ENCODE peak calls at places on chromosomes 3 and 15, in ten cellular contexts. One of them, this sample, is unnamed.

GRCh38 chr3:22117751-22118346 is 366.8 kb upstream of the ZNF385D start:
- DNase-seq in ovary: no peak
- DNase-seq in foreskin fibroblast: peak
- DNase-seq in AG09309: peak
- DNase-seq in bronchial epithelial cell: peak
- DNase-seq in progenitor cell of endocrine pancreas: no peak
- DNase-seq in sigmoid colon: no peak
- DNase-seq in endothelial cell: no peak
- DNase-seq in astrocyte of the spinal cord: peak
- DNase-seq in PC-9: no peak
- DNase-seq in this sample: peak

GRCh38 chr15:36484038-36484778 is 95.2 kb upstream of the CDIN1 start:
- DNase-seq in PC-9: no peak
- DNase-seq in ovary: no peak
- DNase-seq in sigmoid colon: no peak
- DNase-seq in progenitor cell of endocrine pancreas: no peak
- DNase-seq in bronchial epithelial cell: peak
- DNase-seq in foreskin fibroblast: peak
- DNase-seq in AG09309: no peak
- DNase-seq in endothelial cell: no peak
- DNase-seq in astrocyte of the spinal cord: peak
- DNase-seq in this sample: peak

GRCh38 chr3:16329036-16329791 is 64.2 kb downstream of the OXNAD1 start:
- DNase-seq in progenitor cell of endocrine pancreas: no peak
- DNase-seq in sigmoid colon: no peak
- DNase-seq in endothelial cell: no peak
- DNase-seq in ovary: peak
- DNase-seq in bronchial epithelial cell: no peak
- DNase-seq in PC-9: no peak
- DNase-seq in AG09309: no peak
- DNase-seq in foreskin fibroblast: no peak
- DNase-seq in astrocyte of the spinal cord: no peak
- DNase-seq in this sample: no peak

GRCh38 chr15:62985768-62986167 is 56.8 kb upstream of the TPM1 start:
- DNase-seq in sigmoid colon: no peak
- DNase-seq in bronchial epithelial cell: no peak
- DNase-seq in progenitor cell of endocrine pancreas: no peak
- DNase-seq in astrocyte of the spinal cord: peak
- DNase-seq in endothelial cell: no peak
- DNase-seq in PC-9: no peak
- DNase-seq in AG09309: no peak
- DNase-seq in ovary: no peak
- DNase-seq in foreskin fibroblast: peak
- DNase-seq in this sample: peak

GRCh38 chr3:147120029-147120428 is 286.3 kb downstream of the ZIC4 start:
- DNase-seq in sigmoid colon: no peak
- DNase-seq in ovary: no peak
- DNase-seq in progenitor cell of endocrine pancreas: no peak
- DNase-seq in AG09309: no peak
- DNase-seq in bronchial epithelial cell: peak
- DNase-seq in astrocyte of the spinal cord: peak
- DNase-seq in PC-9: no peak
- DNase-seq in endothelial cell: no peak
- DNase-seq in foreskin fibroblast: peak
- DNase-seq in this sample: peak

GRCh38 chr15:36707884-36708430 is 128.5 kb downstream of the CDIN1 start:
- DNase-seq in foreskin fibroblast: no peak
- DNase-seq in endothelial cell: no peak
- DNase-seq in sigmoid colon: no peak
- DNase-seq in progenitor cell of endocrine pancreas: no peak
- DNase-seq in ovary: no peak
- DNase-seq in astrocyte of the spinal cord: no peak
- DNase-seq in bronchial epithelial cell: no peak
- DNase-seq in AG09309: no peak
- DNase-seq in PC-9: no peak
- DNase-seq in this sample: no peak

GRCh38 chr3:87900061-87900460 is 158.7 kb downstream of the CGGBP1 start:
- DNase-seq in AG09309: no peak
- DNase-seq in ovary: no peak
- DNase-seq in endothelial cell: no peak
- DNase-seq in foreskin fibroblast: no peak
- DNase-seq in astrocyte of the spinal cord: no peak
- DNase-seq in PC-9: no peak
- DNase-seq in sigmoid colon: no peak
- DNase-seq in bronchial epithelial cell: no peak
- DNase-seq in progenitor cell of endocrine pancreas: no peak
- DNase-seq in this sample: no peak

GRCh38 chr3:128466840-128467541 is at the start of gene DNAJB8:
- DNase-seq in endothelial cell: no peak
- DNase-seq in AG09309: no peak
- DNase-seq in astrocyte of the spinal cord: no peak
- DNase-seq in PC-9: no peak
- DNase-seq in progenitor cell of endocrine pancreas: no peak
- DNase-seq in ovary: no peak
- DNase-seq in foreskin fibroblast: no peak
- DNase-seq in bronchial epithelial cell: no peak
- DNase-seq in sigmoid colon: no peak
- DNase-seq in this sample: no peak

GRCh38 chr3:126715432-126715831 is 11.4 kb downstream of the CHCHD6 start:
- DNase-seq in sigmoid colon: no peak
- DNase-seq in PC-9: no peak
- DNase-seq in ovary: no peak
- DNase-seq in foreskin fibroblast: no peak
- DNase-seq in AG09309: no peak
- DNase-seq in progenitor cell of endocrine pancreas: no peak
- DNase-seq in bronchial epithelial cell: no peak
- DNase-seq in astrocyte of the spinal cord: no peak
- DNase-seq in endothelial cell: no peak
- DNase-seq in this sample: no peak

GRCh38 chr3:45170071-45170470 is 23.9 kb upstream of the CDCP1 start:
- DNase-seq in progenitor cell of endocrine pancreas: no peak
- DNase-seq in AG09309: no peak
- DNase-seq in astrocyte of the spinal cord: no peak
- DNase-seq in PC-9: no peak
- DNase-seq in foreskin fibroblast: peak
- DNase-seq in ovary: no peak
- DNase-seq in bronchial epithelial cell: no peak
- DNase-seq in sigmoid colon: peak
- DNase-seq in endothelial cell: no peak
- DNase-seq in this sample: no peak

GRCh38 chr15:101159096-101159935 is 92.5 kb downstream of the CHSY1 start:
- DNase-seq in bronchial epithelial cell: no peak
- DNase-seq in foreskin fibroblast: no peak
- DNase-seq in ovary: no peak
- DNase-seq in endothelial cell: no peak
- DNase-seq in AG09309: no peak
- DNase-seq in PC-9: no peak
- DNase-seq in sigmoid colon: peak
- DNase-seq in progenitor cell of endocrine pancreas: no peak
- DNase-seq in astrocyte of the spinal cord: peak
- DNase-seq in this sample: no peak

GRCh38 chr3:16468114-16469098 is 45.1 kb downstream of the RFTN1 start:
- DNase-seq in bronchial epithelial cell: no peak
- DNase-seq in foreskin fibroblast: no peak
- DNase-seq in ovary: no peak
- DNase-seq in sigmoid colon: no peak
- DNase-seq in PC-9: no peak
- DNase-seq in progenitor cell of endocrine pancreas: no peak
- DNase-seq in endothelial cell: no peak
- DNase-seq in astrocyte of the spinal cord: no peak
- DNase-seq in AG09309: no peak
- DNase-seq in this sample: no peak

GRCh38 chr3:191328963-191329653 is at the start of gene CCDC50:
- DNase-seq in astrocyte of the spinal cord: peak
- DNase-seq in bronchial epithelial cell: peak
- DNase-seq in AG09309: no peak
- DNase-seq in PC-9: peak
- DNase-seq in progenitor cell of endocrine pancreas: peak
- DNase-seq in sigmoid colon: peak
- DNase-seq in foreskin fibroblast: peak
- DNase-seq in ovary: peak
- DNase-seq in endothelial cell: peak
- DNase-seq in this sample: peak

GRCh38 chr3:128485283-128486156 is 7.5 kb downstream of the GATA2 start:
- DNase-seq in bronchial epithelial cell: no peak
- DNase-seq in AG09309: no peak
- DNase-seq in progenitor cell of endocrine pancreas: no peak
- DNase-seq in sigmoid colon: no peak
- DNase-seq in endothelial cell: no peak
- DNase-seq in foreskin fibroblast: peak
- DNase-seq in ovary: no peak
- DNase-seq in astrocyte of the spinal cord: no peak
- DNase-seq in PC-9: no peak
- DNase-seq in this sample: no peak

GRCh38 chr15:49232407-49232806 is 62.4 kb downstream of the GALK2 start:
- DNase-seq in foreskin fibroblast: no peak
- DNase-seq in progenitor cell of endocrine pancreas: no peak
- DNase-seq in bronchial epithelial cell: no peak
- DNase-seq in PC-9: no peak
- DNase-seq in sigmoid colon: no peak
- DNase-seq in ovary: no peak
- DNase-seq in endothelial cell: no peak
- DNase-seq in AG09309: no peak
- DNase-seq in astrocyte of the spinal cord: no peak
- DNase-seq in this sample: no peak

GRCh38 chr15:25543156-25543555 is 104.3 kb upstream of the UBE3A start:
- DNase-seq in bronchial epithelial cell: peak
- DNase-seq in AG09309: peak
- DNase-seq in sigmoid colon: peak
- DNase-seq in ovary: no peak
- DNase-seq in progenitor cell of endocrine pancreas: no peak
- DNase-seq in endothelial cell: no peak
- DNase-seq in foreskin fibroblast: peak
- DNase-seq in PC-9: no peak
- DNase-seq in astrocyte of the spinal cord: peak
- DNase-seq in this sample: peak

GRCh38 chr3:108602249-108602934 is 12.9 kb downstream of the DZIP3 start:
- DNase-seq in foreskin fibroblast: peak
- DNase-seq in AG09309: no peak
- DNase-seq in endothelial cell: no peak
- DNase-seq in bronchial epithelial cell: no peak
- DNase-seq in ovary: no peak
- DNase-seq in astrocyte of the spinal cord: no peak
- DNase-seq in progenitor cell of endocrine pancreas: no peak
- DNase-seq in PC-9: no peak
- DNase-seq in sigmoid colon: no peak
- DNase-seq in this sample: no peak

GRCh38 chr3:67605377-67605776 is 49.0 kb downstream of the SUCLG2 start:
- DNase-seq in foreskin fibroblast: peak
- DNase-seq in endothelial cell: no peak
- DNase-seq in astrocyte of the spinal cord: peak
- DNase-seq in ovary: no peak
- DNase-seq in sigmoid colon: no peak
- DNase-seq in PC-9: peak
- DNase-seq in progenitor cell of endocrine pancreas: no peak
- DNase-seq in bronchial epithelial cell: peak
- DNase-seq in AG09309: peak
- DNase-seq in this sample: peak
- TF ChIP-seq CTCF in foreskin fibroblast: peak
- TF ChIP-seq CTCF in endothelial cell: no peak
- TF ChIP-seq CTCF in astrocyte of the spinal cord: peak
- TF ChIP-seq CTCF in ovary: no peak
- TF ChIP-seq CTCF in sigmoid colon: no peak
- TF ChIP-seq CTCF in PC-9: no peak
- TF ChIP-seq CTCF in progenitor cell of endocrine pancreas: no peak
- TF ChIP-seq CTCF in bronchial epithelial cell: peak
- TF ChIP-seq CTCF in AG09309: peak
- TF ChIP-seq CTCF in this sample: peak

GRCh38 chr3:157594413-157594812 is 91.2 kb upstream of the VEPH1 start:
- DNase-seq in sigmoid colon: no peak
- DNase-seq in bronchial epithelial cell: no peak
- DNase-seq in AG09309: no peak
- DNase-seq in progenitor cell of endocrine pancreas: no peak
- DNase-seq in foreskin fibroblast: no peak
- DNase-seq in PC-9: no peak
- DNase-seq in astrocyte of the spinal cord: no peak
- DNase-seq in endothelial cell: no peak
- DNase-seq in ovary: no peak
- DNase-seq in this sample: no peak
- TF ChIP-seq CTCF in sigmoid colon: no peak
- TF ChIP-seq CTCF in bronchial epithelial cell: no peak
- TF ChIP-seq CTCF in AG09309: peak
- TF ChIP-seq CTCF in progenitor cell of endocrine pancreas: no peak
- TF ChIP-seq CTCF in foreskin fibroblast: no peak
- TF ChIP-seq CTCF in PC-9: no peak
- TF ChIP-seq CTCF in astrocyte of the spinal cord: no peak
- TF ChIP-seq CTCF in endothelial cell: no peak
- TF ChIP-seq CTCF in ovary: no peak
- TF ChIP-seq CTCF in this sample: no peak

GRCh38 chr15:70483513-70483912 is 279.8 kb downstream of the UACA start:
- DNase-seq in sigmoid colon: no peak
- DNase-seq in ovary: no peak
- DNase-seq in astrocyte of the spinal cord: no peak
- DNase-seq in bronchial epithelial cell: no peak
- DNase-seq in endothelial cell: no peak
- DNase-seq in AG09309: no peak
- DNase-seq in PC-9: no peak
- DNase-seq in foreskin fibroblast: no peak
- DNase-seq in progenitor cell of endocrine pancreas: no peak
- DNase-seq in this sample: no peak
- TF ChIP-seq CTCF in sigmoid colon: no peak
- TF ChIP-seq CTCF in ovary: no peak
- TF ChIP-seq CTCF in astrocyte of the spinal cord: no peak
- TF ChIP-seq CTCF in bronchial epithelial cell: no peak
- TF ChIP-seq CTCF in endothelial cell: no peak
- TF ChIP-seq CTCF in AG09309: no peak
- TF ChIP-seq CTCF in PC-9: no peak
- TF ChIP-seq CTCF in foreskin fibroblast: no peak
- TF ChIP-seq CTCF in progenitor cell of endocrine pancreas: no peak
- TF ChIP-seq CTCF in this sample: no peak

DNA sequence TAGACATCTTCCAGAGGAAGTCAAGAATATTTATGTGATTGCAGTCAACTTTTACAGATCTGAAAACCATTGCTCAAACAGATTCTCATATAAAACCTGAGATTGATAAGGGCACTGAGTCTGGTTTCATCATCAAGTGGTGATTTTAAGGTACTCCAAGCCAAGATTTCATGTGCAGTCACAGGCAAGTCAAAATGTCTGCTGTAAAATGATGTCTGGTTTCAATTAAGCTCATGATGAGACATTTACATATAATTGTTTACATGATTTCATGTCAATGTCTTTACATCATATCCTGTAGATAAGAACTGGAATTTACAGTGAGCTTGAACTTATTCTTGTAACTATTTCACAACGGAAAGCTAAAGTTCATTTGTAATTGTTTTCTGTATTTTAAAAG is 1215.5 kb downstream of the ROBO2 start:
- DNase-seq in ovary: no peak
- DNase-seq in astrocyte of the spinal cord: peak
- DNase-seq in PC-9: no peak
- DNase-seq in AG09309: peak
- DNase-seq in endothelial cell: no peak
- DNase-seq in foreskin fibroblast: peak
- DNase-seq in bronchial epithelial cell: peak
- DNase-seq in progenitor cell of endocrine pancreas: no peak
- DNase-seq in sigmoid colon: no peak
- DNase-seq in this sample: peak
- TF ChIP-seq CTCF in ovary: no peak
- TF ChIP-seq CTCF in astrocyte of the spinal cord: no peak
- TF ChIP-seq CTCF in PC-9: no peak
- TF ChIP-seq CTCF in AG09309: no peak
- TF ChIP-seq CTCF in endothelial cell: no peak
- TF ChIP-seq CTCF in foreskin fibroblast: no peak
- TF ChIP-seq CTCF in bronchial epithelial cell: no peak
- TF ChIP-seq CTCF in progenitor cell of endocrine pancreas: no peak
- TF ChIP-seq CTCF in sigmoid colon: no peak
- TF ChIP-seq CTCF in this sample: peak